ENCODE peak calls at places on chromosome 16, in five cellular contexts. X, K, G, Q and P are unnamed samples.

GRCh38 chr16:4911831-4912422 is 25.0 kb downstream of the PPL start:
- DNase-seq in X (peak), K (no peak), G (no peak), Q (no peak), P (no peak)

GRCh38 chr16:11395008-11395948 is 50.0 kb downstream of the RMI2 start:
- DNase-seq in X (no peak), K (no peak), G (no peak), Q (no peak), P (no peak)

GRCh38 chr16:79661578-79661977 is 61.0 kb upstream of the MAF start:
- DNase-seq in X (no peak), K (no peak), G (no peak), Q (no peak), P (no peak)

GRCh38 chr16:87854907-87855683 is 14.2 kb downstream of the SLC7A5 start:
- DNase-seq in X (no peak), K (no peak), G (no peak), Q (no peak), P (no peak)

GRCh38 chr16:87706278-87707000 is 59.3 kb downstream of the KLHDC4 start:
- DNase-seq in X (no peak), K (no peak), G (no peak), Q (no peak), P (no peak)

GRCh38 chr16:46974352-46974751 is 878 bp upstream of the DNAJA2 start:
- DNase-seq in X (no peak), K (no peak), G (no peak), Q (no peak), P (peak)

GRCh38 chr16:24906199-24906808 is 60.5 kb downstream of the SLC5A11 start:
- DNase-seq in X (peak), K (no peak), G (no peak), Q (no peak), P (peak)

GRCh38 chr16:83109736-83110135 is 483.0 kb downstream of the CDH13 start:
- DNase-seq in X (no peak), K (no peak), G (no peak), Q (no peak), P (no peak)

GRCh38 chr16:48217708-48218107 is 26.4 kb upstream of the LONP2 start:
- DNase-seq in X (peak), K (no peak), G (no peak), Q (no peak), P (no peak)

GRCh38 chr16:23855010-23855409 is 19.2 kb downstream of the PRKCB start:
- DNase-seq in X (no peak), K (no peak), G (no peak), Q (no peak), P (no peak)

GRCh38 chr16:47143677-47144558 is at the start of gene NETO2:
- DNase-seq in X (peak), K (no peak), G (peak), Q (peak), P (peak)

GRCh38 chr16:68707341-68708152 is 29.5 kb upstream of the CDH1 start:
- DNase-seq in X (peak), K (peak), G (no peak), Q (peak), P (no peak)

GRCh38 chr16:12206031-12206748 is 229.7 kb downstream of the SNX29 start:
- DNase-seq in X (no peak), K (no peak), G (no peak), Q (no peak), P (no peak)

GRCh38 chr16:67538666-67539101 is 10.1 kb downstream of the RIPOR1 start:
- DNase-seq in X (peak), K (no peak), G (no peak), Q (peak), P (no peak)

GRCh38 chr16:2486645-2487516 is 12.0 kb downstream of the TBC1D24 start:
- DNase-seq in X (no peak), K (no peak), G (peak), Q (peak), P (peak)
- TF ChIP-seq CTCF in X (no peak), K (peak), G (peak), Q (no peak), P (peak)

GRCh38 chr16:89491238-89491869 is 993 bp upstream of the ANKRD11 start:
- DNase-seq in X (no peak), K (no peak), G (no peak), Q (no peak), P (peak)
- TF ChIP-seq CTCF in X (peak), K (peak), G (peak), Q (peak), P (no peak)

DNA sequence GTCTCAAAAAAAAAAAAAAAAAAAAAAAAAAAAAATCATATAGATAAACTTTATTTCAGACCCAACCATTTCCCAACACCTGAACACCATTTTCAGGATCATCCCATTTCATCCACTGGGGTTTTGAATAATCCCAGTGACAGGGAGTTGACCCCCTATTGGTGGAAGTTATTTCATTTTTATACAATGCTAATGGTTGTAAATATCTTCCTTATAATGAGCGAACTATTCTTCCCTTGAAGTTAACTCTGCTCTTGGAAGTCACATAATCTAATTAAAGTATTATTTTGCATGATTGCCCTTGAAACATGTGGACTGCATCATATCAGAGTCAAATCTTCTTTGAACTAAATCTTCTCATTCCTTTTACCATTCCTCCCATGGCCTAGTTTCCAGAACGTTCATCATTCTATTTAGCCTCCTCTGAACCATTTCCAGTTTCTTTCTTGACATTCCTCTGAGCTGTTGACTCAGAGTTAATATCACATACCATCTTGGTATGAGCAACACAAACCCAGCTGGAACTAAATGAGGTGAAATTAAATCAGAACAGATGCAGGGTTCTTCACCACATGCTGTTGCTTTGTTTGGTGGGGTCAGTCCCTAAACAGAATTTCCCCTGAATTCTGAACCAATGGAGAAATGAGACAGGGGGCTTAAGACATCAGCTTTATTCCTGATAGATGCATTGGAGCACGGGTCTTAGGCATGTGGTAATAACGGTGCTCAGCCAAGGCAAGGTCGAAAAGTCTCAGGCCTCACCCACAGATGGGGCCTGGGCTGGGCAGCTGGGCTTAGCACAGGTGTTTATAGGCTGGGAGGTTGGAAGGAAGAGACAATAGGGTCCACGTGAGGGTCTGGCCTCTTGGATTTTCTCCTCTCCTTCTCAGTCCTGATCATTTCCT is 8.9 kb downstream of the HSD17B2 start:
- DNase-seq in X (peak), K (peak), G (no peak), Q (no peak), P (no peak)
- TF ChIP-seq CTCF in X (no peak), K (no peak), G (no peak), Q (no peak), P (no peak)

DNA sequence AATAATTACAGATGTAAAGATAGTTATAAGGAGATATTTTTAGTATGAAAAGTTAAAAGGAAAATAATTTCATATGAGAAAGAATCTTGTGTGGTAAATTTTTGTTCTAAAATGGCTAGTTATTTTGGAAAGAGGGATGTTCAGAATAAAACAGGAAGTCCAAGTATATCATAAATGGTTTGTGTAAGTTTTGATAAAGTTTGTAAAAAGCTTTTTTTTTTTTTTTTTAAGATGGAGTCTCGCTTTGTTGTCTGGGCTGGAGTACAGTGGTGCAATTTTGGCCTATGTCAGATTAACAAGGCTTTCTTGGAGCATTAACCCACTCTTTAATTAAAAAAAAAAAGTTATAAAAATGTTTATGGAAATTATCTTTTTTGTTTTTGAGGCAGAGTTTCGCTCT is 8.2 kb upstream of the CDK10 start:
- DNase-seq in X (no peak), K (no peak), G (no peak), Q (no peak), P (no peak)
- TF ChIP-seq CTCF in X (no peak), K (no peak), G (no peak), Q (no peak), P (no peak)

DNA sequence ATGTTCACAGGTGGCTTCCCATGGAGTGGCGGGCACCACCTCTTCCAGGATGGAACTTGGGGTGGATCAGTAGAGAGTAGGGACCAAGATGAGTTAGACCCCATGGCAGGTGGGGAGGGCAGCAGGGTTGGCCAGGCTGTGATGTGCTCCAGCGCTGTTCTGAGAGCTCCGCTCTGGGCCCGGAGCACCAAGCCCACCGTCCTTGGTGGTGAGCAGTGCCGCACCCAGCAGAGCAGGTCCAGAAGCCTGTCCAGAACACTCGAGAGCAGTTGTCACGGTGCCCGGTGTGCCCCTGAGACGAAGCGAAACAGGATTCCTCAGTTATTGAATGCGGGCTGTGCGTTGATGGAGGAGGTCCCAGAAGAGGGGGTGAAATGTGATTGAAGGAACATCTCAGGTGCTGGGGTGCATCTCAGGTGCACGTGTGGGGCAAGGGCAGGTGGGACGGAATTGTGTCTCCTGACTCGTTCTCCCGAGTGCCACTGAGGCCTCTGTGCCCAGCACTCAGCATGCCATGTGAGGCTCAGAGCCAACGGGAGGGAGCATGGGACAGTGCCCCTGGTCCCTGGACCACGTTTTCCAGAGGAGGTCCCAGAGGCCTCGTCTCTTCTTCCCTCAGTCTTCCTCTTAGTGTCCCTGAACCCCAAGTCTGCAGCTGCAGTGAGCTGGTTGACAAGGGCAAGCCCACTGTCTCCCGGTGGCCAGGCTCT is 39.5 kb downstream of the COX4I1 start:
- DNase-seq in X (no peak), K (no peak), G (no peak), Q (no peak), P (no peak)
- TF ChIP-seq CTCF in X (no peak), K (no peak), G (no peak), Q (no peak), P (no peak)

GRCh38 chr16:56559109-56559508 is 5.8 kb upstream of the MT4 start:
- DNase-seq in X (no peak), K (no peak), G (no peak), Q (no peak), P (no peak)

GRCh38 chr16:56558024-56558747 is 6.7 kb upstream of the MT4 start:
- DNase-seq in X (peak), K (peak), G (no peak), Q (no peak), P (no peak)

GRCh38 chr16:56561126-56561525 is 3.7 kb upstream of the MT4 start:
- DNase-seq in X (no peak), K (no peak), G (no peak), Q (no peak), P (no peak)

GRCh38 chr16:56565023-56565477 is at the start of gene MT4:
- DNase-seq in X (no peak), K (no peak), G (no peak), Q (no peak), P (no peak)

GRCh38 chr16:56560447-56560846 is 4.4 kb upstream of the MT4 start:
- DNase-seq in X (no peak), K (no peak), G (no peak), Q (no peak), P (no peak)
- TF ChIP-seq CTCF in X (no peak), K (no peak), G (no peak), Q (no peak), P (no peak)

DNA sequence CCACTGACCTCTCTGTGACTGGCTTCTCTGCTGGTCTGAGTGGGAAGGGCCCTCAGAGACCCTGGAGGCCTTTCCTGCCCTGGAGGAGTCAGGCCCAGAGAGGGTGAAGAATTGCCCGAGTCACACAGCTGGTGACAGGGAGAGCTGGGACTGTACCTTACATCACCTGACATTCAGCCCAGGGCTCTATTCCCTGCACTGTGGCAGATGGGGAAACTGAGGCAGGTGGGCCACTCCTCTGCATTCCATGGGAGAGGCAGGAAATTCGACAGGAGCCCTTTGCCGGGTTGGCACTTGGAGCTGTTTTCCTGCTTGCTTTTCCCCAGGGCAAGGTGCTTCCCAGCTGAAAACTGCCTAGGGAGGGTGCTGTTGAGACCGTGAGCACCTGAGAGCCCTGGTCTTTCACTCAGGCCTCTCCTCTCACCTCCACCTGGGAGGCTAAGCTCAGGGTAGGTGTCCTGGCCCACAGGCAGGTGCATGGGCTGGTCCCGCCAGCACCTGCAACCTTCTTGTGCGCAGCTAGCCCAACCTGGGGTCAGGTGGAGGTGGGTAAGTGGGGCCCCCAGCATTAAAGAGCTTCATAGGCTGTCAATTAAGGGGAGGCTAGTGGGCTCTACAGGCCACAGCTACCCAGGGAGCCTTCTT is 8.5 kb downstream of the ADCY7 start:
- DNase-seq in X (no peak), K (no peak), G (no peak), Q (no peak), P (no peak)
- TF ChIP-seq CTCF in X (no peak), K (no peak), G (no peak), Q (no peak), P (no peak)